ENCODE peak calls at places on chromosomes 4 and X, in four cellular contexts. U, J, K and B are unnamed samples.

GRCh38 chrX:153395613-153396319 is 5.4 kb downstream of the PNMA6E start:
- DNase-seq in J (no peak), K (no peak), U (no peak), B (no peak)

GRCh38 chrX:136608295-136608933 is 39.5 kb upstream of the CD40LG start:
- DNase-seq in K (peak), J (no peak), U (no peak), B (no peak)

GRCh38 chr4:13409324-13409723 is 74.8 kb downstream of the RAB28 start:
- DNase-seq in K (no peak), U (no peak), J (no peak), B (no peak)

GRCh38 chr4:138655970-138656369 is 359.6 kb upstream of the NOCT start:
- DNase-seq in K (no peak), J (no peak), U (no peak), B (no peak)

GRCh38 chr4:134935320-134935719 is 733.7 kb upstream of the PABPC4L start:
- DNase-seq in K (no peak), J (peak), U (peak), B (no peak)

GRCh38 chrX:48897157-48897620 is 379 bp downstream of the TIMM17B start:
- DNase-seq in U (peak), J (peak), K (peak), B (no peak)

GRCh38 chrX:72180539-72180938 is 1.0 kb upstream of the PIN4 start:
- DNase-seq in U (no peak), J (peak), K (no peak), B (no peak)

GRCh38 chrX:14354541-14354940 is 174.8 kb upstream of the GLRA2 start:
- DNase-seq in K (no peak), U (no peak), J (no peak), B (no peak)

GRCh38 chrX:56000729-56001128 is 231.4 kb upstream of the KLF8 start:
- DNase-seq in J (no peak), U (no peak), K (no peak), B (no peak)

GRCh38 chr4:165192500-165192898 is 14.9 kb upstream of the KLHL2 start:
- DNase-seq in U (no peak), K (no peak), J (no peak), B (no peak)

GRCh38 chr4:173521474-173522159 is 8.4 kb downstream of the HAND2 start:
- DNase-seq in J (peak), K (no peak), U (no peak), B (no peak)

GRCh38 chrX:46913710-46914109 is 1.5 kb downstream of the JADE3 start:
- DNase-seq in J (peak), K (peak), U (no peak), B (no peak)

GRCh38 chr4:184250795-184251679 is 33.4 kb upstream of the ENPP6 start:
- DNase-seq in K (no peak), U (peak), J (peak), B (peak)

GRCh38 chrX:10010686-10011085 is 43.5 kb downstream of the CLDN34 start:
- DNase-seq in K (no peak), U (no peak), J (no peak), B (no peak)

GRCh38 chrX:24553016-24553415 is 87.9 kb downstream of the PDK3 start:
- DNase-seq in J (no peak), U (no peak), K (no peak), B (no peak)

GRCh38 chr4:178271386-178271785 is 829.1 kb upstream of the AGA start:
- DNase-seq in U (no peak), K (no peak), J (peak), B (no peak)

GRCh38 chr4:178273168-178273567 is 830.9 kb upstream of the AGA start:
- DNase-seq in J (no peak), U (no peak), K (no peak), B (no peak)

GRCh38 chr4:178275671-178276360 is 833.6 kb upstream of the AGA start:
- DNase-seq in J (peak), U (no peak), K (no peak), B (no peak)
- TF ChIP-seq CTCF in J (peak), U (no peak), K (no peak), B (peak)

GRCh38 chr4:83906561-83906960 is 370.7 kb downstream of the GPAT3 start:
- DNase-seq in J (no peak), K (no peak), U (no peak), B (no peak)

GRCh38 chr4:83910693-83911092 is 374.8 kb downstream of the GPAT3 start:
- DNase-seq in J (no peak), U (no peak), K (no peak), B (no peak)

DNA sequence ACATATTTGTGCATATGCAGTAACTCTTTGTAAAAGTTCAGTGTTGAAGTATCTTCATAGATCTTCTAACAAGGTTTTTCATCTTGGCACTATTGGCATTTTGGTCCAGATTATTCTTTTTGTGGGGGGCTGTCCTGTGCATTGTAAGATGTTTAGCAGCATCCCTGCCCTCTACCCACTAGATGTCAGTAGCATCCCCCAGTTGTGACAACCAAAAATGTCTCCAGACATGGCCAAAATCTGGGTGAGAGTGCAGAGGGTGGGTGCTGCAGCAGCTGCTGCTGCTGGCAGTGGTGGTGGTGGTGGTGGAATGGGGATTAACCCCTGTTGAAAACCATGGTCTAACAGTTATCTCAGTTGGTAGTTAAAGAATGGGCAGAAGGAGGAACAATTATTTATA is 370.0 kb downstream of the GPAT3 start:
- DNase-seq in J (no peak), K (no peak), U (no peak), B (no peak)
- TF ChIP-seq CTCF in J (peak), K (no peak), U (no peak), B (peak)

GRCh38 chr4:169152899-169153298 is 117.9 kb downstream of the SH3RF1 start:
- DNase-seq in U (no peak), J (no peak), K (no peak), B (no peak)
- TF ChIP-seq CTCF in U (no peak), J (peak), K (no peak), B (no peak)

DNA sequence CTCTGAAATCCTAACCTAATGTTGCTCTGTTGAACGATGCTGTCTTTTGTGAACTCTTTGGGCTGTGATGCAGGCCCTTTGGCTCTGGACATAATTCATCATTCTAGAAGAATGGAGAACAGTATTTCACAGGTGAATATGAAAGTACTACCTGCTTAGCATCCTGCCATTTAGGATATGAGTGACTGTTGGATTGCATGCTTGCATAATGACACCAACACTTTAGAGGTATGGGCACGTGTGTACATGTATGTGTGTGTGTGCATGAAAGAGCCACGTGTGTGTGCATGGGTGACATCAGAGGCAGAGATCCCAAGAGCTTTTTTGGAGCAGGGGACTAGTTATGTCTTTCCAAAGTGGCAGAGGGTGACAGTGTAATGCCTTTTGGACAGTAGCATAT is 70.2 kb upstream of the ZNF518B start:
- DNase-seq in J (no peak), K (no peak), U (no peak), B (no peak)
- TF ChIP-seq CTCF in J (no peak), K (no peak), U (no peak), B (no peak)

DNA sequence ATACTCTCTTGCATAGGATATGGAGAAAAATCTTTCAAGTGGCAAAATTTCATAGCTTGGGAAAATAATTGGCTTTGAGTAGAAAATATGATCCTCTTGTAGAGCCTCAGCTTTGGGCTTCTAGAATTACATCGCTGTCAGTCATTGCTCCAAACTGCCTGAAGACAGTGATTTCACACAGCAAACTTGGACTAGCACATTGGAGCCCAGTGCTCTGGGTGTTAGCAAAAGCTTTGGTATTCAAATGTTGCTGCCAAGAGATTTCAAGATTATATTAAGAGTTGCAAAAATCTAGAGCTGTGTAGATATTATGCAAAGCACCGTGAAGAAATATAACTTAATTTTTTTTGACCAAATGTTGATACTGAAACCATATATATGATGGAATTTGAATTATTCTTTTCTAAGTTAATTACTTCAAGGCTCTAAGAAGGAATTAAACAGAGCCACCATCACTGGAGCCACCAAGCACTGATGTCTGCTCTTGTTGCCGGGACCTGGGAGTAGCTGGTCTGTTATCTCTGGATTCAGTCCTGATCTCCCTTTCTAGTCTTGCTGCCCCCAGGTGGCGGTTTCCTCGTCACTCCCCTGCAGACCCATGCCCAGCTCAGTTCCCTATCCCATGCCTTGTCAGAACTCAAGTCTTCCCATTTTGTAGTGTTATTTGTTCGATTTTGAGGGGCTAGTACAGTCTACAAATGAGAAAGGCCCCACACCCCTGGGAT is 260.7 kb upstream of the SFRP2 start:
- DNase-seq in J (peak), U (no peak), K (no peak), B (peak)
- TF ChIP-seq CTCF in J (peak), U (no peak), K (no peak), B (no peak)

GRCh38 chrX:117989512-117989911 is 127.1 kb downstream of the KLHL13 start:
- DNase-seq in U (no peak), K (no peak), J (no peak), B (no peak)

GRCh38 chrX:117990438-117990837 is 126.2 kb downstream of the KLHL13 start:
- DNase-seq in U (no peak), J (no peak), K (no peak), B (no peak)

GRCh38 chrX:117982702-117983392 is 133.8 kb downstream of the KLHL13 start:
- DNase-seq in U (no peak), J (no peak), K (no peak), B (no peak)

GRCh38 chrX:117987376-117987775 is 129.2 kb downstream of the KLHL13 start:
- DNase-seq in J (no peak), U (no peak), K (no peak), B (no peak)

GRCh38 chrX:117985241-117985640 is 131.4 kb downstream of the KLHL13 start:
- DNase-seq in U (no peak), J (peak), K (no peak), B (no peak)
- TF ChIP-seq CTCF in U (no peak), J (peak), K (no peak), B (peak)